ENCODE peak calls at places on chromosomes 2 and 18, in six cellular contexts. T is fibroblast of mammary gland, P is A549, I is fibroblast of villous mesenchyme, S is tibial artery, M is GM12865. E is an unnamed sample.
A peak's percentile ranks its signal among the peaks of the same experiment; 100 is the strongest.

GRCh38 chr18:69484699-69485396 is 84.2 kb downstream of the DOK6 start:
- DNase-seq in P (peak; percentile 5), I (peak; percentile 70), S (no peak), M (peak; percentile 25), T (peak; percentile 73), E (no peak)

GRCh38 chr18:4450065-4450676 is 4.9 kb downstream of the DLGAP1 start:
- DNase-seq in P (no peak), T (no peak), M (peak; percentile 30), S (no peak), I (no peak), E (no peak)

GRCh38 chr2:75632813-75633212 is 13.8 kb upstream of the MRPL19 start:
- DNase-seq in M (no peak), T (no peak), P (no peak), I (no peak), S (no peak), E (no peak)

GRCh38 chr2:56971383-56971974 is 787.7 kb downstream of the CCDC85A start:
- DNase-seq in I (no peak), S (no peak), T (no peak), M (no peak), P (no peak), E (no peak)

GRCh38 chr2:158667567-158667966 is 127.5 kb upstream of the DAPL1 start:
- DNase-seq in I (no peak), S (no peak), M (no peak), P (no peak), T (peak; percentile 70), E (no peak)

GRCh38 chr2:52222128-52222527 is 1190.2 kb upstream of the NRXN1 start:
- DNase-seq in P (no peak), M (no peak), S (no peak), I (peak; percentile 1), T (peak; percentile 18), E (no peak)

GRCh38 chr2:9335322-9335754 is 88.0 kb downstream of the ITGB1BP1 start:
- DNase-seq in I (no peak), S (no peak), M (no peak), T (no peak), P (no peak), E (no peak)

GRCh38 chr2:100262555-100263320 is 59.6 kb downstream of the LONRF2 start:
- DNase-seq in I (peak; percentile 70), T (peak; percentile 58), M (peak; percentile 47), S (peak; percentile 34), P (peak; percentile 77), E (peak; percentile 51)

GRCh38 chr18:29712785-29713184 is 1329.8 kb downstream of the DSC3 start:
- DNase-seq in S (no peak), P (no peak), M (no peak), T (peak; percentile 3), I (no peak), E (no peak)

DNA sequence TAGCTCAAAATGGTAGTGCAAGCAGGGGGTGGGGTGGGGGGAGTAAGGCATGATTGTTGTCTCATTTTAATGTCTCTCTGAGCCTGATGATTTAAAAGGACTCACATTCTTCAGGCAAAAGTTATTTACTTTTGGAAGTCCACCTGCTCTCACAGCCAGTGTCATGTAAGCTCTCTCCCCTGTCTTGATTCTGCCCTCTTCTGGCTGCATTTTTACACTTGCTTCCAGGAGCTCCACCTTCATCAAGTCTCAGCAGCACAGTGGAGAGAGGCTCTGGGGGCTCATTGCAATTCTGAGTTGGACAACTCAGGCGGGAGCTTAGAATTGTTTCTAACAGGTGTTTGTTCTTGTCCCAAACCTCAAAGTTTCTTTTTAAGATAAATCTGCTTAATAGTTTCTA is 39.2 kb downstream of the GNAL start:
- DNase-seq in M (peak; percentile 24), T (peak; percentile 28), I (peak; percentile 19), S (no peak), P (peak; percentile 57), E (no peak)
- TF ChIP-seq CTCF in M (no peak), T (peak; percentile 27), I (no peak), S (no peak), P (peak; percentile 34), E (no peak)

GRCh38 chr18:10523544-10523943 is 2.3 kb upstream of the NAPG start:
- DNase-seq in M (no peak), P (no peak), I (no peak), T (no peak), S (no peak), E (no peak)
- TF ChIP-seq CTCF in M (no peak), P (no peak), I (no peak), T (no peak), S (no peak), E (no peak)

GRCh38 chr18:44807766-44808165 is 127.1 kb downstream of the SETBP1 start:
- DNase-seq in T (no peak), I (no peak), S (no peak), P (peak; percentile 7), M (no peak), E (no peak)

GRCh38 chr18:44805176-44805575 is 124.5 kb downstream of the SETBP1 start:
- DNase-seq in P (no peak), M (no peak), I (no peak), T (no peak), S (no peak), E (no peak)

GRCh38 chr18:44803019-44803650 is 122.4 kb downstream of the SETBP1 start:
- DNase-seq in T (peak; percentile 71), I (peak; percentile 86), M (peak; percentile 49), S (peak; percentile 80), P (no peak), E (no peak)

GRCh38 chr18:44804033-44804432 is 123.3 kb downstream of the SETBP1 start:
- DNase-seq in T (peak; percentile 40), S (no peak), M (no peak), I (peak; percentile 27), P (no peak), E (no peak)

GRCh38 chr18:44805643-44806042 is 125.0 kb downstream of the SETBP1 start:
- DNase-seq in P (no peak), I (no peak), S (no peak), T (no peak), M (no peak), E (no peak)
- TF ChIP-seq CTCF in P (no peak), I (no peak), S (no peak), T (no peak), M (no peak), E (no peak)

DNA sequence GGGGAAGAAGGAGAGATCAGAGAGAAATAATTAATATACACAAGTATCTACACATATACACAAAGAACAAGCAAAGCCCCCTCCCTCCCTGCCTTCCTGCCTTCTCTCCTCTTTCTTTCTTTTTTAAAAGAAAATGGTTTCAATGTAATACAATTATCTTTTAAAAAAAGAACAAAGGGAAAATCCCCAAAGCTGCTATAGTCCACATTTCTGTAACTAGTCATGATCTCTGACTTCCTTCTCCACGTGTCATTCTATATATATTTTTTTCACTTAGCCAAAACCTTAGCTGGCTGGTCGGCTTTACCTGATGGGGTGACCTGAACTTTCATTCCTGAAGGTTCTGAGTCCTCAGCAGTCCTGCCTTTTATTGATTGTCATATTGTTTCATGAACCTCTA is 44.3 kb downstream of the MAP3K20 start:
- DNase-seq in T (no peak), I (no peak), P (no peak), S (no peak), M (peak; percentile 23), E (no peak)
- TF ChIP-seq CTCF in T (no peak), I (no peak), P (no peak), S (no peak), M (no peak), E (no peak)

DNA sequence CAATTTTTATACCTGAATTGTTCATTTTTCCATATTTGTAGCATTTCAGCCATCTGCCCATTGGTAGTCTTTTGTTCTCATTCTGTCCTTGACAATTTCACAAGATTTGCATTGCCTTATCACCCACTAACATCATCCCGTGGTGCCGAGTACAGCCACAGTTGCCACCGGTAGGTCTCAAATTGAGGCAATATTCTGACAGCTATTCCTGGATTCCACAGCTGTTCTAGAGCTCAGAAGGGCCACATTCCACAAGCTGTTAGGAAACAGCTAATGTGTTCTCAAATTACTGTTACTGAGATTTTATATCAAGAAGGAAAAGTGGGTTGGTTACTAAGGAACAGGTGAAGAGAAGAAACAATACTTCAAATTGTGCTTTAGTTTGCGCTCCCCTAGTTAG is 178.8 kb downstream of the RPRM start:
- DNase-seq in M (no peak), I (no peak), T (no peak), P (no peak), S (no peak), E (no peak)
- TF ChIP-seq CTCF in M (no peak), I (no peak), T (no peak), P (no peak), S (no peak), E (no peak)

GRCh38 chr18:46772396-46772795 is 15.5 kb upstream of the ST8SIA5 start:
- DNase-seq in I (no peak), M (no peak), T (no peak), S (no peak), P (no peak), E (no peak)
- TF ChIP-seq CTCF in I (no peak), M (no peak), T (no peak), S (no peak), P (no peak), E (no peak)

DNA sequence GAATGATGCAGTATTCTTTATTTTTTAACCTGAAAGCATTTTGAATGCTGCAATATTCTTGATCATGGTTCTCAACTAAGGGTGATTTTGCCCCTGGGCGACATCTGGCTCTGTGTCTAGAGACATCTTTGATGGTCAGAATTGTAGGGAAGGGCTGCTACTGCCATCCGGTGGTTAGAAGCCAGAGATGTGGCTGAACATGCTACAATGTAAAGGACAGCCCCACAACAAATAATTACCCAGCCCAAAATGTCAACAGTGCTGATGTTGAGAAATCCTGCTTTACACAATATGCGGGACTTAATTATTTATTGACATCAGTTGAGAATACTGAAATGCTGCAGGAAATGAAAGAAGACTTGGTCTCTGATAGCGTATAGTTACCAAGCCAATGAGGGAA is 37.5 kb upstream of the SERPINB2 start:
- DNase-seq in I (peak; percentile 63), P (peak; percentile 62), T (peak; percentile 51), S (no peak), M (peak; percentile 41), E (no peak)
- TF ChIP-seq CTCF in I (peak; percentile 57), P (peak; percentile 31), T (peak; percentile 59), S (no peak), M (peak; percentile 28), E (no peak)

GRCh38 chr2:106868199-106868598 is 17.8 kb downstream of the ST6GAL2 start:
- DNase-seq in T (no peak), M (no peak), S (no peak), I (no peak), P (peak; percentile 33), E (no peak)
- TF ChIP-seq CTCF in T (peak; percentile 22), M (no peak), S (peak; percentile 55), I (peak; percentile 24), P (peak; percentile 38), E (no peak)